ENCODE peak calls at places on chromosomes 1 and 21, in six cellular contexts. One of them, this sample, is unnamed.

GRCh38 chr1:229190057-229190590 is 80.8 kb upstream of the RAB4A start:
- DNase-seq in GM12878: no peak
- DNase-seq in K562: no peak
- DNase-seq in NB4: no peak
- DNase-seq in endothelial cell of umbilical vein: no peak
- DNase-seq in HepG2: no peak
- DNase-seq in this sample: no peak

GRCh38 chr1:38690790-38691189 is 168.8 kb downstream of the RRAGC start:
- DNase-seq in GM12878: no peak
- DNase-seq in K562: no peak
- DNase-seq in NB4: no peak
- DNase-seq in endothelial cell of umbilical vein: no peak
- DNase-seq in HepG2: no peak
- DNase-seq in this sample: no peak

GRCh38 chr21:16912075-16912474 is 600.8 kb upstream of the CXADR start:
- DNase-seq in GM12878: no peak
- DNase-seq in K562: no peak
- DNase-seq in NB4: no peak
- DNase-seq in endothelial cell of umbilical vein: peak
- DNase-seq in HepG2: no peak
- DNase-seq in this sample: no peak

GRCh38 chr1:100750002-100750885 is 30.7 kb downstream of the VCAM1 start:
- DNase-seq in GM12878: no peak
- DNase-seq in K562: no peak
- DNase-seq in NB4: no peak
- DNase-seq in endothelial cell of umbilical vein: no peak
- DNase-seq in HepG2: no peak
- DNase-seq in this sample: no peak

GRCh38 chr1:206703647-206704046 is 18.9 kb downstream of the MAPKAPK2 start:
- DNase-seq in GM12878: peak
- DNase-seq in K562: no peak
- DNase-seq in NB4: no peak
- DNase-seq in endothelial cell of umbilical vein: no peak
- DNase-seq in HepG2: no peak
- DNase-seq in this sample: no peak

GRCh38 chr1:116767782-116768382 is 13.7 kb downstream of the CD2 start:
- DNase-seq in GM12878: no peak
- DNase-seq in K562: no peak
- DNase-seq in NB4: no peak
- DNase-seq in endothelial cell of umbilical vein: no peak
- DNase-seq in HepG2: no peak
- DNase-seq in this sample: no peak

GRCh38 chr1:184504012-184504694 is 117.3 kb downstream of the C1orf21 start:
- DNase-seq in GM12878: no peak
- DNase-seq in K562: no peak
- DNase-seq in NB4: no peak
- DNase-seq in endothelial cell of umbilical vein: no peak
- DNase-seq in HepG2: no peak
- DNase-seq in this sample: no peak

GRCh38 chr1:79006564-79006963 is at the start of gene ADGRL4:
- DNase-seq in GM12878: no peak
- DNase-seq in K562: no peak
- DNase-seq in NB4: no peak
- DNase-seq in endothelial cell of umbilical vein: peak
- DNase-seq in HepG2: no peak
- DNase-seq in this sample: no peak

GRCh38 chr1:84467298-84467697 is 11.8 kb upstream of the RPF1 start:
- DNase-seq in GM12878: no peak
- DNase-seq in K562: no peak
- DNase-seq in NB4: no peak
- DNase-seq in endothelial cell of umbilical vein: no peak
- DNase-seq in HepG2: no peak
- DNase-seq in this sample: no peak

GRCh38 chr1:18949689-18950414 is 6.6 kb downstream of the IFFO2 start:
- DNase-seq in GM12878: no peak
- DNase-seq in K562: no peak
- DNase-seq in NB4: peak
- DNase-seq in endothelial cell of umbilical vein: peak
- DNase-seq in HepG2: peak
- DNase-seq in this sample: no peak

GRCh38 chr1:145962157-145963102 is 1.9 kb downstream of the ANKRD34A start:
- DNase-seq in GM12878: no peak
- DNase-seq in K562: peak
- DNase-seq in NB4: no peak
- DNase-seq in endothelial cell of umbilical vein: no peak
- DNase-seq in HepG2: no peak
- DNase-seq in this sample: no peak

GRCh38 chr21:28280611-28281010 is 712.1 kb downstream of the LTN1 start:
- DNase-seq in GM12878: no peak
- DNase-seq in K562: no peak
- DNase-seq in NB4: no peak
- DNase-seq in endothelial cell of umbilical vein: no peak
- DNase-seq in HepG2: no peak
- DNase-seq in this sample: no peak

GRCh38 chr1:66374561-66375111 is 159.3 kb upstream of the SGIP1 start:
- DNase-seq in GM12878: peak
- DNase-seq in K562: no peak
- DNase-seq in NB4: peak
- DNase-seq in endothelial cell of umbilical vein: peak
- DNase-seq in HepG2: no peak
- DNase-seq in this sample: no peak

GRCh38 chr1:63004868-63005267 is 220.9 kb downstream of the ATG4C start:
- DNase-seq in GM12878: no peak
- DNase-seq in K562: no peak
- DNase-seq in NB4: peak
- DNase-seq in endothelial cell of umbilical vein: no peak
- DNase-seq in HepG2: peak
- DNase-seq in this sample: peak

GRCh38 chr1:230396966-230397365 is 29.2 kb downstream of the PGBD5 start:
- DNase-seq in GM12878: no peak
- DNase-seq in K562: no peak
- DNase-seq in NB4: no peak
- DNase-seq in endothelial cell of umbilical vein: no peak
- DNase-seq in HepG2: no peak
- DNase-seq in this sample: no peak

GRCh38 chr1:212595787-212596714 is 12.5 kb upstream of the ATF3 start:
- DNase-seq in GM12878: peak
- DNase-seq in K562: peak
- DNase-seq in NB4: peak
- DNase-seq in endothelial cell of umbilical vein: peak
- DNase-seq in HepG2: peak
- DNase-seq in this sample: peak

GRCh38 chr21:35179990-35180557 is 131.0 kb upstream of the RUNX1 start:
- DNase-seq in GM12878: no peak
- DNase-seq in K562: no peak
- DNase-seq in NB4: no peak
- DNase-seq in endothelial cell of umbilical vein: no peak
- DNase-seq in HepG2: no peak
- DNase-seq in this sample: no peak
- TF ChIP-seq MYC in GM12878: no peak
- TF ChIP-seq MYC in K562: no peak
- TF ChIP-seq MYC in NB4: no peak
- TF ChIP-seq MYC in endothelial cell of umbilical vein: no peak
- TF ChIP-seq MYC in HepG2: no peak
- TF ChIP-seq MYC in this sample: no peak

DNA sequence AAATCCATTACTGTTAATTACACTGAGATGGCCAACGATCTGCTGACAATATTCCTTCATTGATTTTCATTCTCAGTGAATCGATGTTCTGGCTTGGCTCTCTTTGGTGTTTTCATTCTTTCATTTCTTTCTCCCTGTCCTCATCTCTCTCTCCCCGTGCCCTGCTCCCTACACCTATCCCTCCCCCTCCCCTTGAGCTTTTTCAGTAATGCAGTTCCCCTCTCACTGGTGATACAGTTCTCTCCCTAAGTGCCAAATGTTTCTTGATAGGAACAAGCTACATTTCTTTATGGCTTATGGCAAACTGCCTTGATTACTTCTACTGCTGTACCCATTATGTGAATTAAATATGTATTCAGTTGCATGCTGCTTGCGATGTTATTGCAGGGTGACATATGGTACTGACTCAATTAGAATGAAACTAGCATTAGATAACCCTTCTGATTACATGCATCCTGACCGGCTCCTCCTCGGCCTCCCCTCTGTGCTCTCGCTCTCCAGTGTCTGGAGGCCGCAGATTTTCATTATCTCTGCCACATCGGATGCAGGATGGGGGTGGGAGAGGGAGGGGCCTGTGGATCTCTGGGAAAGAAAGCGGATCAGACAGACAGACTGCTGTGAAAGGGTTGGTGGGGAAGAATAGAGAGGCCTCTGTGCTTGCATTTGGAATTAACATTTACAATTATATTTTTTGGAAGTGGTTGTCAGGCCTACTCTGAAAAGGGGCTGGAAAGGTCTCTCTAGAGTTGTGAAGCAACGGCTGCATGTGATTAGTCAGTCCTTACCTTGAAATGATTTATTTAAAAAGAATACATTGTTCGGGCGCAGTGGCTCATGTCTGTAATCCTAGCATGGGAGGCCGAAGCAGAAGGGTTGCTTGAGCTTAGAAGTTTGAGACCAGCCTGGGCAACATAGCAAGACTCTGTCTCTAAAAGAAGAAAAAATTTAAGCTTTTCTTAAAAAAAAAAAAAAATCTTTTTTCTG is 131.0 kb downstream of the PBX1 start:
- DNase-seq in GM12878: no peak
- DNase-seq in K562: no peak
- DNase-seq in NB4: no peak
- DNase-seq in endothelial cell of umbilical vein: no peak
- DNase-seq in HepG2: no peak
- DNase-seq in this sample: no peak
- TF ChIP-seq MYC in GM12878: no peak
- TF ChIP-seq MYC in K562: no peak
- TF ChIP-seq MYC in NB4: no peak
- TF ChIP-seq MYC in endothelial cell of umbilical vein: no peak
- TF ChIP-seq MYC in HepG2: no peak
- TF ChIP-seq MYC in this sample: no peak

GRCh38 chr1:22105611-22106207 is 37.2 kb downstream of the WNT4 start:
- DNase-seq in GM12878: no peak
- DNase-seq in K562: peak
- DNase-seq in NB4: peak
- DNase-seq in endothelial cell of umbilical vein: peak
- DNase-seq in HepG2: peak
- DNase-seq in this sample: peak

GRCh38 chr1:22110016-22110415 is 32.9 kb downstream of the WNT4 start:
- DNase-seq in GM12878: no peak
- DNase-seq in K562: no peak
- DNase-seq in NB4: no peak
- DNase-seq in endothelial cell of umbilical vein: no peak
- DNase-seq in HepG2: no peak
- DNase-seq in this sample: no peak

GRCh38 chr1:22104865-22105437 is 37.9 kb downstream of the WNT4 start:
- DNase-seq in GM12878: no peak
- DNase-seq in K562: no peak
- DNase-seq in NB4: no peak
- DNase-seq in endothelial cell of umbilical vein: no peak
- DNase-seq in HepG2: no peak
- DNase-seq in this sample: no peak

GRCh38 chr1:22108343-22109135 is 34.4 kb downstream of the WNT4 start:
- DNase-seq in GM12878: no peak
- DNase-seq in K562: no peak
- DNase-seq in NB4: no peak
- DNase-seq in endothelial cell of umbilical vein: no peak
- DNase-seq in HepG2: no peak
- DNase-seq in this sample: no peak

DNA sequence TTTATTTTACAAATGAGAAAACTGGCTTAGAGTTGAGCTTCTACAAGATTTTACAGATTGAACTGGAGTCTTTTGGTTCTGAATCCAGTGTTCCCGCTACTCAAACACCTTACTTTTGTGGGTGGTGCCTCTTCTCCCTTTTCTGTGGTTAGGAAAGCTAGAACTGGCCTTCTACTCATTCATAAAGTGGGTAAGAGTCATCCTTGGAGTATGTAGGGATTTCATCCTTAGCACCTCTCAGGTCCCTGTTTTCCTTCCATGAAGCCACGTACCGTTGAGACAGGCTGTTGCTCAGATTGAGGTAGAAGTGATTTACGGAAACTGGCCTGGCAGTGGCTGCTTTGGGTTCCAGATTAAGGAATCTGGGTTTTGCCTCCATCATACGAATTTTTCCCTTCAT is 35.8 kb downstream of the WNT4 start:
- DNase-seq in GM12878: no peak
- DNase-seq in K562: no peak
- DNase-seq in NB4: no peak
- DNase-seq in endothelial cell of umbilical vein: no peak
- DNase-seq in HepG2: no peak
- DNase-seq in this sample: no peak
- TF ChIP-seq MYC in GM12878: no peak
- TF ChIP-seq MYC in K562: no peak
- TF ChIP-seq MYC in NB4: no peak
- TF ChIP-seq MYC in endothelial cell of umbilical vein: no peak
- TF ChIP-seq MYC in HepG2: no peak
- TF ChIP-seq MYC in this sample: no peak

GRCh38 chr1:94083653-94084052 is 37.3 kb downstream of the ABCA4 start:
- DNase-seq in GM12878: no peak
- DNase-seq in K562: no peak
- DNase-seq in NB4: no peak
- DNase-seq in endothelial cell of umbilical vein: peak
- DNase-seq in HepG2: no peak
- DNase-seq in this sample: no peak

GRCh38 chr1:94084085-94084484 is 36.9 kb downstream of the ABCA4 start:
- DNase-seq in GM12878: no peak
- DNase-seq in K562: no peak
- DNase-seq in NB4: no peak
- DNase-seq in endothelial cell of umbilical vein: no peak
- DNase-seq in HepG2: no peak
- DNase-seq in this sample: no peak

GRCh38 chr1:94079991-94080388 is 41.0 kb downstream of the ABCA4 start:
- DNase-seq in GM12878: no peak
- DNase-seq in K562: no peak
- DNase-seq in NB4: no peak
- DNase-seq in endothelial cell of umbilical vein: no peak
- DNase-seq in HepG2: no peak
- DNase-seq in this sample: no peak

GRCh38 chr1:94081566-94082344 is 39.2 kb downstream of the ABCA4 start:
- DNase-seq in GM12878: no peak
- DNase-seq in K562: no peak
- DNase-seq in NB4: no peak
- DNase-seq in endothelial cell of umbilical vein: no peak
- DNase-seq in HepG2: no peak
- DNase-seq in this sample: peak

GRCh38 chr1:94079056-94079990 is 41.6 kb downstream of the ABCA4 start:
- DNase-seq in GM12878: no peak
- DNase-seq in K562: no peak
- DNase-seq in NB4: no peak
- DNase-seq in endothelial cell of umbilical vein: no peak
- DNase-seq in HepG2: peak
- DNase-seq in this sample: peak
- TF ChIP-seq MYC in GM12878: no peak
- TF ChIP-seq MYC in K562: no peak
- TF ChIP-seq MYC in NB4: no peak
- TF ChIP-seq MYC in endothelial cell of umbilical vein: no peak
- TF ChIP-seq MYC in HepG2: no peak
- TF ChIP-seq MYC in this sample: no peak